ENCODE peak calls at places on chromosome 17, in nine cellular contexts. One of them, this sample, is unnamed.

GRCh38 chr17:8109669-8110455 is 8.5 kb downstream of the ALOXE3 start:
- DNase-seq in mucosa of descending colon: peak
- DNase-seq in left lung: peak
- DNase-seq in thoracic aorta: no peak
- DNase-seq in fibroblast of mammary gland: peak
- DNase-seq in chondrocyte: no peak
- DNase-seq in brain microvascular endothelial cell: no peak
- DNase-seq in K562: peak
- DNase-seq in PC-9: peak
- DNase-seq in this sample: peak

GRCh38 chr17:78950870-78951269 is 25.7 kb upstream of the TIMP2 start:
- DNase-seq in PC-9: no peak
- DNase-seq in chondrocyte: no peak
- DNase-seq in thoracic aorta: no peak
- DNase-seq in mucosa of descending colon: no peak
- DNase-seq in left lung: no peak
- DNase-seq in brain microvascular endothelial cell: no peak
- DNase-seq in fibroblast of mammary gland: no peak
- DNase-seq in K562: no peak
- DNase-seq in this sample: no peak

GRCh38 chr17:70938311-70938710 is 769.0 kb downstream of the KCNJ2 start:
- DNase-seq in chondrocyte: no peak
- DNase-seq in fibroblast of mammary gland: no peak
- DNase-seq in left lung: no peak
- DNase-seq in mucosa of descending colon: no peak
- DNase-seq in K562: no peak
- DNase-seq in PC-9: no peak
- DNase-seq in thoracic aorta: no peak
- DNase-seq in brain microvascular endothelial cell: no peak
- DNase-seq in this sample: no peak

GRCh38 chr17:79907217-79907715 is 68.0 kb upstream of the CBX4 start:
- DNase-seq in thoracic aorta: no peak
- DNase-seq in mucosa of descending colon: no peak
- DNase-seq in K562: no peak
- DNase-seq in PC-9: no peak
- DNase-seq in fibroblast of mammary gland: no peak
- DNase-seq in brain microvascular endothelial cell: no peak
- DNase-seq in left lung: no peak
- DNase-seq in chondrocyte: peak
- DNase-seq in this sample: no peak

GRCh38 chr17:31678431-31678830 is 180.6 kb downstream of the COPRS start:
- DNase-seq in left lung: no peak
- DNase-seq in PC-9: peak
- DNase-seq in K562: no peak
- DNase-seq in chondrocyte: no peak
- DNase-seq in mucosa of descending colon: no peak
- DNase-seq in brain microvascular endothelial cell: no peak
- DNase-seq in thoracic aorta: no peak
- DNase-seq in fibroblast of mammary gland: peak
- DNase-seq in this sample: no peak

GRCh38 chr17:69404398-69404797 is 10.1 kb upstream of the MAP2K6 start:
- DNase-seq in brain microvascular endothelial cell: no peak
- DNase-seq in thoracic aorta: no peak
- DNase-seq in K562: no peak
- DNase-seq in chondrocyte: no peak
- DNase-seq in mucosa of descending colon: no peak
- DNase-seq in fibroblast of mammary gland: peak
- DNase-seq in left lung: no peak
- DNase-seq in PC-9: no peak
- DNase-seq in this sample: no peak

GRCh38 chr17:6374761-6375312 is 60.1 kb downstream of the AIPL1 start:
- DNase-seq in thoracic aorta: no peak
- DNase-seq in fibroblast of mammary gland: peak
- DNase-seq in left lung: peak
- DNase-seq in K562: peak
- DNase-seq in chondrocyte: no peak
- DNase-seq in PC-9: peak
- DNase-seq in brain microvascular endothelial cell: peak
- DNase-seq in mucosa of descending colon: no peak
- DNase-seq in this sample: peak

GRCh38 chr17:45974916-45975630 is 24.0 kb upstream of the STH start:
- DNase-seq in fibroblast of mammary gland: no peak
- DNase-seq in PC-9: no peak
- DNase-seq in thoracic aorta: no peak
- DNase-seq in mucosa of descending colon: no peak
- DNase-seq in chondrocyte: peak
- DNase-seq in brain microvascular endothelial cell: no peak
- DNase-seq in K562: no peak
- DNase-seq in left lung: no peak
- DNase-seq in this sample: no peak

GRCh38 chr17:36198831-36199465 is 2.4 kb upstream of the CCL3L1 start:
- DNase-seq in PC-9: no peak
- DNase-seq in fibroblast of mammary gland: no peak
- DNase-seq in left lung: no peak
- DNase-seq in brain microvascular endothelial cell: no peak
- DNase-seq in K562: no peak
- DNase-seq in mucosa of descending colon: no peak
- DNase-seq in chondrocyte: no peak
- DNase-seq in thoracic aorta: no peak
- DNase-seq in this sample: no peak

DNA sequence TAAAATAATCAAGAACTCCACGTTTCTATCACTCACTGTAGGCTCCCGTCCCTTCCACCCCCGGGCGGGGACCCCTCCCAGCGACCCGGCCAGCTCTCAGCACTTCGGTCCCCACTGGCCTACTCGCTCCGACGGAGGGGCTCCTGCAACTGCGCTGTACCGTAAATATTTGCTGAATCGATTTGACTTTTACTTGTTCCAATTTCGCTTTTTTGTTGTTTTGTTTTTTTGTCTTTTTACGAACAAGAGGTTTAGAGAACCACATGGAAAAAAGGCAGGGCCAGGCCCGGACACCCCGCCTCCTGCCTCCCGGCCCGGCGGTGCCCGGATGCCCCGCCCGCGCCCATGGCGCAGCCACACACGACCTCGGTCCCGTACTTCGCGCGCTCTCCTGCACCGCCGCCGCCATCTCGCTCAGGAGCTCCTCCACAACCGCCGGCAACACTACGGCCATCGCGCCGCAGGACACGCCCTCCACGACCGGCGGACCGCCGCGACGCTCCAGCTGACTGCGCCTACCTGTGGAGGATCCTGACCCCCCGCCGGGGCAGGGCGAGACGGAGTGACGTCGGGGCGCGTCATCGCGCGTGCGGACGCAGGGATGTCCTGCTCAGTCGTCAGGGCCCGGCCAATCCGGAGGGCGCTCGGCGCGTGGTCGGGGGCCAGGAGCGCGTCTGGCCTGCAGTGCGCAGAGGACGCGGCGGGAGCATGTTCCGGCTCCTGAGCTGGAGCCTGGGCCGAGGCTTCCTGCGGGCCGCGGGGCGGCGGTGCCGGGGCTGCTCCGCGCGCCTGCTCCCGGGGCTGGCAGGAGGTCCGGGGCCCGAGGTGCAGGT is at the start of the genes TTC19 and ZSWIM7:
- DNase-seq in fibroblast of mammary gland: peak
- DNase-seq in mucosa of descending colon: peak
- DNase-seq in thoracic aorta: peak
- DNase-seq in PC-9: peak
- DNase-seq in left lung: peak
- DNase-seq in brain microvascular endothelial cell: peak
- DNase-seq in chondrocyte: peak
- DNase-seq in K562: peak
- DNase-seq in this sample: peak
- TF ChIP-seq CTCF in fibroblast of mammary gland: no peak
- TF ChIP-seq CTCF in mucosa of descending colon: no peak
- TF ChIP-seq CTCF in thoracic aorta: peak
- TF ChIP-seq CTCF in PC-9: no peak
- TF ChIP-seq CTCF in left lung: no peak
- TF ChIP-seq CTCF in brain microvascular endothelial cell: no peak
- TF ChIP-seq CTCF in chondrocyte: no peak
- TF ChIP-seq CTCF in K562: no peak
- TF ChIP-seq CTCF in this sample: no peak

GRCh38 chr17:41617136-41617535 is 4.6 kb upstream of the KRT16 start:
- DNase-seq in chondrocyte: peak
- DNase-seq in fibroblast of mammary gland: no peak
- DNase-seq in thoracic aorta: no peak
- DNase-seq in left lung: no peak
- DNase-seq in K562: no peak
- DNase-seq in brain microvascular endothelial cell: no peak
- DNase-seq in mucosa of descending colon: no peak
- DNase-seq in PC-9: no peak
- DNase-seq in this sample: no peak

GRCh38 chr17:41613277-41614082 is 913 bp upstream of the KRT16 start:
- DNase-seq in chondrocyte: no peak
- DNase-seq in K562: no peak
- DNase-seq in mucosa of descending colon: no peak
- DNase-seq in PC-9: no peak
- DNase-seq in brain microvascular endothelial cell: no peak
- DNase-seq in fibroblast of mammary gland: no peak
- DNase-seq in thoracic aorta: no peak
- DNase-seq in left lung: no peak
- DNase-seq in this sample: no peak

GRCh38 chr17:41614098-41614497 is 1.5 kb upstream of the KRT16 start:
- DNase-seq in PC-9: no peak
- DNase-seq in chondrocyte: no peak
- DNase-seq in brain microvascular endothelial cell: no peak
- DNase-seq in fibroblast of mammary gland: no peak
- DNase-seq in left lung: no peak
- DNase-seq in thoracic aorta: no peak
- DNase-seq in mucosa of descending colon: no peak
- DNase-seq in K562: no peak
- DNase-seq in this sample: no peak

GRCh38 chr17:41617698-41618097 is 5.1 kb upstream of the KRT16 start:
- DNase-seq in K562: no peak
- DNase-seq in brain microvascular endothelial cell: no peak
- DNase-seq in thoracic aorta: no peak
- DNase-seq in left lung: no peak
- DNase-seq in mucosa of descending colon: no peak
- DNase-seq in chondrocyte: no peak
- DNase-seq in PC-9: no peak
- DNase-seq in fibroblast of mammary gland: no peak
- DNase-seq in this sample: no peak

GRCh38 chr17:41615454-41615853 is 2.9 kb upstream of the KRT16 start:
- DNase-seq in chondrocyte: no peak
- DNase-seq in thoracic aorta: no peak
- DNase-seq in brain microvascular endothelial cell: no peak
- DNase-seq in PC-9: peak
- DNase-seq in left lung: no peak
- DNase-seq in K562: no peak
- DNase-seq in mucosa of descending colon: no peak
- DNase-seq in fibroblast of mammary gland: no peak
- DNase-seq in this sample: peak
- TF ChIP-seq CTCF in chondrocyte: peak
- TF ChIP-seq CTCF in thoracic aorta: no peak
- TF ChIP-seq CTCF in brain microvascular endothelial cell: no peak
- TF ChIP-seq CTCF in PC-9: no peak
- TF ChIP-seq CTCF in left lung: no peak
- TF ChIP-seq CTCF in K562: no peak
- TF ChIP-seq CTCF in mucosa of descending colon: no peak
- TF ChIP-seq CTCF in fibroblast of mammary gland: no peak
- TF ChIP-seq CTCF in this sample: no peak

DNA sequence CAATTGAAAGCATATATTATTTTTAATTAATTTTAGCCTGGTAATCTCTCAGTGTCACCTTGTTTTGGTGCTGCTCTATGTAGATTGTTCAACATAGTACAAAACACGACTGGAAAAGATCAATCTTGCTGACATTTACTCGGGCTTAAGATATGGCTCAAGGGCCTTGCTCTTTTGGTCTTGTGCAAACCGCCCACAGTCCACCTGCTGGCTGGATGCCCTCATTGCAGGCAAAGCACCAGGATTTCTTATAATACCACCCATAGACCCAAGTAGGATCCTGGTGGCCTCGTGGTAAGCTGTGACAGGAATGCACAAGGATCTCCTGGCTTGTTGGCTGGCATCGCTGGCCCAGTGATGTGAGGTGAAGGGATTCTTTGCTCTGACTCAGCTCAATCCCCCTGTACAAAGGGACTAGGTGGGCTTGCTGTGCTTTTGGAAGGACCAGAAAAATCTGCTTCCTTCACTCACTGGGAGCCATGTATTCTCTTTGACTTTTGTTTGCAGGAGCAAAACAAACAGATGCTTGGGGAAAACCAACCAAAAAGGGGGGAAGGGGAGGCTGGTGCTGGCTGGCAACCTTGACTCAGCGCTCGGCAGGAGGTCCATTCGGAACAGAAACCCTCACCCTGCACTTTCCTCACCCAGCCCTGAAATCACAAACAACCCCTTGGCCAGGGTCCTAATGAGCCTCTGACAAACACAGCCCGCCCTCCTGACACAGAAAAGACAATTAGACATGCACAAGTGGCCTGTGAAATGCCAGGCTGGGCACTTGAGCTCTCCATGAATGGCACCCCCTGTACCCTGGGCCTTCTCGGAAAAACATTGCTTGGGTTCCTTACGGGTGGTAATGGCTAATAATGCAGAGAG is 36.6 kb upstream of the MED9 start:
- DNase-seq in fibroblast of mammary gland: peak
- DNase-seq in brain microvascular endothelial cell: peak
- DNase-seq in K562: peak
- DNase-seq in chondrocyte: no peak
- DNase-seq in left lung: peak
- DNase-seq in PC-9: peak
- DNase-seq in mucosa of descending colon: no peak
- DNase-seq in thoracic aorta: no peak
- DNase-seq in this sample: peak
- TF ChIP-seq CTCF in fibroblast of mammary gland: peak
- TF ChIP-seq CTCF in brain microvascular endothelial cell: peak
- TF ChIP-seq CTCF in K562: peak
- TF ChIP-seq CTCF in chondrocyte: peak
- TF ChIP-seq CTCF in left lung: peak
- TF ChIP-seq CTCF in PC-9: peak
- TF ChIP-seq CTCF in mucosa of descending colon: peak
- TF ChIP-seq CTCF in thoracic aorta: peak
- TF ChIP-seq CTCF in this sample: peak

GRCh38 chr17:57286372-57287105 is 30.2 kb downstream of the MSI2 start:
- DNase-seq in K562: no peak
- DNase-seq in PC-9: no peak
- DNase-seq in left lung: no peak
- DNase-seq in brain microvascular endothelial cell: no peak
- DNase-seq in mucosa of descending colon: no peak
- DNase-seq in thoracic aorta: no peak
- DNase-seq in chondrocyte: no peak
- DNase-seq in fibroblast of mammary gland: no peak
- DNase-seq in this sample: no peak

GRCh38 chr17:57289130-57289529 is 32.8 kb downstream of the MSI2 start:
- DNase-seq in chondrocyte: no peak
- DNase-seq in brain microvascular endothelial cell: no peak
- DNase-seq in mucosa of descending colon: no peak
- DNase-seq in PC-9: no peak
- DNase-seq in thoracic aorta: no peak
- DNase-seq in fibroblast of mammary gland: no peak
- DNase-seq in K562: no peak
- DNase-seq in left lung: no peak
- DNase-seq in this sample: no peak

GRCh38 chr17:57288034-57288752 is 31.9 kb downstream of the MSI2 start:
- DNase-seq in mucosa of descending colon: no peak
- DNase-seq in left lung: no peak
- DNase-seq in PC-9: no peak
- DNase-seq in thoracic aorta: no peak
- DNase-seq in brain microvascular endothelial cell: no peak
- DNase-seq in fibroblast of mammary gland: peak
- DNase-seq in K562: no peak
- DNase-seq in chondrocyte: no peak
- DNase-seq in this sample: no peak

GRCh38 chr17:57289613-57290012 is 33.3 kb downstream of the MSI2 start:
- DNase-seq in chondrocyte: no peak
- DNase-seq in PC-9: no peak
- DNase-seq in mucosa of descending colon: no peak
- DNase-seq in thoracic aorta: no peak
- DNase-seq in brain microvascular endothelial cell: no peak
- DNase-seq in left lung: no peak
- DNase-seq in fibroblast of mammary gland: no peak
- DNase-seq in K562: no peak
- DNase-seq in this sample: no peak

GRCh38 chr17:57288753-57289121 is 32.4 kb downstream of the MSI2 start:
- DNase-seq in PC-9: no peak
- DNase-seq in brain microvascular endothelial cell: no peak
- DNase-seq in mucosa of descending colon: no peak
- DNase-seq in thoracic aorta: no peak
- DNase-seq in left lung: no peak
- DNase-seq in chondrocyte: no peak
- DNase-seq in fibroblast of mammary gland: no peak
- DNase-seq in K562: no peak
- DNase-seq in this sample: no peak
- TF ChIP-seq CTCF in PC-9: no peak
- TF ChIP-seq CTCF in brain microvascular endothelial cell: no peak
- TF ChIP-seq CTCF in mucosa of descending colon: no peak
- TF ChIP-seq CTCF in thoracic aorta: no peak
- TF ChIP-seq CTCF in left lung: no peak
- TF ChIP-seq CTCF in chondrocyte: no peak
- TF ChIP-seq CTCF in fibroblast of mammary gland: no peak
- TF ChIP-seq CTCF in K562: no peak
- TF ChIP-seq CTCF in this sample: no peak

This sample was measured in Calu3.